ENCODE peak calls at places on chromosomes 2 and 18, in ten cellular contexts. M is A549, F is GM12878, G is transverse colon, J is stomach, R is tibial nerve, X is K562, I is H1, W is sigmoid colon, P is HepG2. O is an unnamed sample.
A peak's percentile ranks its signal among the peaks of the same experiment; 100 is the strongest.

GRCh38 chr18:54284535-54284934 is 15.2 kb downstream of the POLI start:
- DNase-seq in W (no peak), I (no peak), X (no peak), F (no peak), G (no peak), R (no peak), J (no peak), M (no peak), P (no peak), O (no peak)

GRCh38 chr18:56458770-56459450 is 179.5 kb downstream of the TXNL1 start:
- DNase-seq in R (no peak), F (no peak), G (no peak), M (no peak), I (no peak), X (no peak), J (no peak), P (no peak), W (no peak), O (no peak)

GRCh38 chr2:115763601-115764000 is 1321.2 kb downstream of the DPP10 start:
- DNase-seq in G (no peak), M (no peak), P (no peak), I (no peak), X (no peak), R (no peak), J (no peak), F (no peak), W (no peak), O (no peak)

GRCh38 chr2:73984203-73984921 is at the start of gene TET3:
- DNase-seq in R (no peak), I (peak; percentile 70), J (peak; percentile 67), X (peak; percentile 67), G (peak; percentile 68), F (no peak), W (peak; percentile 77), M (peak; percentile 34), P (no peak), O (peak; percentile 73)

GRCh38 chr18:13872932-13873331 is 42.4 kb downstream of the MC2R start:
- DNase-seq in G (no peak), P (no peak), R (no peak), W (no peak), F (no peak), J (no peak), I (no peak), X (no peak), M (no peak), O (no peak)

GRCh38 chr2:237475704-237476107 is 11.3 kb upstream of the MLPH start:
- DNase-seq in F (no peak), W (no peak), J (no peak), X (no peak), M (peak; percentile 76), R (no peak), P (no peak), I (no peak), G (no peak), O (no peak)

GRCh38 chr2:104378853-104379374 is 475.0 kb upstream of the POU3F3 start:
- DNase-seq in J (no peak), M (peak; percentile 26), P (peak; percentile 4), X (peak; percentile 5), F (no peak), I (no peak), R (no peak), W (no peak), G (peak; percentile 12), O (no peak)

GRCh38 chr18:79531926-79532689 is 136.4 kb downstream of the NFATC1 start:
- DNase-seq in W (peak; percentile 61), F (no peak), G (peak; percentile 5), M (no peak), J (no peak), R (no peak), I (no peak), P (no peak), X (no peak), O (no peak)

GRCh38 chr2:107648781-107649413 is 177.8 kb upstream of the RGPD4 start:
- DNase-seq in P (no peak), R (no peak), X (peak; percentile 7), W (no peak), G (no peak), J (no peak), F (no peak), I (no peak), M (no peak), O (no peak)

GRCh38 chr18:62522178-62522509 is 681 bp upstream of the ZCCHC2 start:
- DNase-seq in R (no peak), P (no peak), X (no peak), I (no peak), F (no peak), J (no peak), W (no peak), M (no peak), G (no peak), O (no peak)

GRCh38 chr18:35019929-35020328 is 21.3 kb upstream of the MAPRE2 start:
- DNase-seq in I (no peak), M (no peak), P (no peak), X (no peak), W (no peak), J (no peak), F (no peak), G (no peak), R (no peak), O (no peak)

GRCh38 chr2:9884436-9884835 is 41.2 kb downstream of the TAF1B start:
- DNase-seq in J (no peak), I (no peak), W (no peak), X (no peak), M (no peak), R (no peak), P (no peak), F (no peak), G (no peak), O (peak; percentile 5)

GRCh38 chr2:96907405-96908041 is 37.6 kb upstream of the SEMA4C start:
- DNase-seq in I (peak; percentile 72), W (peak; percentile 97), P (no peak), J (peak; percentile 61), G (peak; percentile 63), R (peak; percentile 78), M (no peak), F (no peak), X (no peak), O (peak; percentile 84)

DNA sequence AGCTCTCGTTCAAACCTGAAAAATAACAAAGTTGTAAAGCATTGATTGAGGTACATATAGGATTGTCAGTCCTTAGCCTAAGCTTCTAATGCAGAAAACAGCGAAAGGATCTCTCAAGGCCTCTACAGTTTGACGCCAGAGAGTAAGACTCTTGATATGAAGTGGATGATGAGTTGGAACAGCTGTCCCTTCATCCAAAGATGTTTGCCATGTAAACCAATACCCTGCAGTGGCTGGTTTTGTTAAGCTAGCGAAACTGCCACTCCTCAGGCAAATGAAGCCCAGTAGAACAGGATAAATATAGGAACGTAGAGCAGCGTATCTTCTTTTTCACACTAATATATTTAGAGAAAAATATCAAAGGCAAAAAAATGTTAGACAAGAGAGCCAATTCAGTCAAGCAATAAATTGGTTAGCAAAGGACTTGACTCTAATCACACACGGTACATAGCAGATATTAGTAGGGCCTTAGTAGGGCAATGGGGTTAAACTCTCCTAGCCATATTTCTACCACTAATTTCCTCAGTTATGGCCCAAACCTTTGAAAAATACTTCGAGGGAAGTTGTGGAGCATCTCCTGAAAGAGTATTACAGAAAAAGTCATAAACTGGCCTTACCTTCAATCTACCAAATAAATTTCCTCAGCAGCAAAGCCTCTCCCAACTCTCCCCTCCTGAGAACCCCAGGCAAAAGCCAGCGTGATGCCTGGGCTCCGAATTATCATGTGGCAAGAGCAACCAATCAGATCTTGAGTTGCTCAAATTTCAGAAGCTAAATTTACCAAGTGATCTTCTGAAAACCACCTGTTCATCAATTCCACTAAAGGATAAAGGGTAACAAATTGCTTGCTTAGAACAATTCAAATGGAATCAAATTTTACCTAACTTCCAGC is at the start of gene NEB:
- DNase-seq in W (no peak), X (no peak), R (no peak), G (no peak), M (no peak), J (no peak), F (no peak), I (no peak), P (no peak), O (no peak)
- TF ChIP-seq EP300 in W (no peak), X (no peak), R (no peak), G (no peak), M (no peak), J (no peak), F (no peak), I (no peak), P (no peak), O (no peak)

DNA sequence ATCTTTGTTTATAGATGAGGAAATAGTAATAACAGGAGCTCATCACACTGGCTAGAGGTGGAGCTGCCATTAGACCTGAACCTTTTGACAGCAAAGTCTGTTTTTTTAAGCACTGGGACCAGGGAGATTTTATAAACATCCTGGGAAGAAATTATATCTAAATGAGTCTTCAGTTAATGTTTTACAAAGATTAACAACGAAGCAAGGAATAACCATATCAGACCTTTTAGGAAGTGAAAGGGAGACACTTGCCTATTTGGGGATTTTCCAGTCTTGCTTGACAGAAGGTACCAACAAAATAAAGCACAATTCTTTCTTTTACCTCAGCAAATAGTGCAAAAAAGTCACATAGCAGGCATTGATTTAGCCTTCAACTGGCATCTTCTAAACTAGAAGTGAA is 777.0 kb downstream of the CPS1 start:
- DNase-seq in P (no peak), I (no peak), W (no peak), X (no peak), J (no peak), F (no peak), R (no peak), G (no peak), M (no peak), O (no peak)
- H3K4me3 ChIP-seq in P (no peak overlapping the region), I (no peak overlapping the region), W (no peak overlapping the region), X (no peak overlapping the region), J (no peak overlapping the region), F (no peak overlapping the region), R (no peak overlapping the region), G (no peak overlapping the region), M (no peak overlapping the region), O (no peak overlapping the region)

GRCh38 chr2:146068051-146068450 is 1548.1 kb upstream of the ZEB2 start:
- DNase-seq in G (no peak), J (no peak), I (no peak), R (no peak), M (no peak), X (no peak), P (no peak), W (no peak), F (no peak), O (no peak)
- TF ChIP-seq EP300 in G (no peak), J (no peak), I (no peak), R (no peak), M (no peak), X (no peak), P (no peak), W (no peak), F (no peak), O (no peak)

DNA sequence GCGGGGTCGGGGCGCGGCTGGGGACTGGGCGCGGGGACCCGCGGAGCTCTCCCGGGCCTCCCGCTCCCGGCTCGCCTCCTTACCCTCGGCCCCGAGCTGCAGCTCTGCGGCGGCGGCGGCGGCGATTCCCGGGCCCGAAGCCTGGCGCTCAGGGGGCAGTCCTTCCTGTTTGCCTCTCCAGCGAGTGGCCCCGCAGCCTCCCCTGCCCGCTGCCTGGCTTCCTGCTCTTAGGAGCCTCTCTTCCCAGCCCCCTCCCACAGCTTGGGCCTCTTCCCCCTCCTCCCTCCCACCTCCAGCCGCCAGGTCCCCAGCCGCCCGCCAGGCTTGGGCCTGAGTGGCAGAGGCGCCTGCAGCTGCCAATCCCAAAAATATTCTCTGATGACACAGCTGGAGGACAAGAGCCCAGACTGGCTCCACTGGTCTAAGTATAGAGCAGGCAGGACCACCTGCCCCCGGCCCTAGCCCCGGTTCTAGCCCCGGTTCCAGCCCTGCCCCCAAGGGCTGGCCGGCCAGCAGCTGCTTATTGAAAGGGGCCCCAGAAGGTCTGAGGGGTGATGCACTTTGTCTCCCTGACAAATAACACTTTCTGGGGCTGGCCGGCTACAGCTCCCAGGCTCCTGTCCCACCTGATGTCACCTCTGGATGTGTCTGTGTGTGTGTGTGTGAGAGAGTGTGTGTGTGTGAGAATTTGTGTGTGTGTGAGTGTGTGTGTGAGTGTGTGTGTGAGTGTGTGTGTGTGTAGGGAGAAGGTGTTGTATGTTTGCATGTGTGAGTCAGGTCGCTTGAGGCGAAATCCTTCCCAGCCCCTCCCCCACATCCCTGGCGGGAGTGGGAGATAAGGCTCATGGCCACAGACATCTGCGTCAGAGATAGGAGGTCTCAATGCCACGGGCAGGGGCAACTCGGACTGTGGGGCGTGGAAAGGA is at the start of gene OBSL1:
- DNase-seq in G (peak; percentile 41), I (peak; percentile 88), R (peak; percentile 23), J (peak; percentile 63), P (peak; percentile 90), F (no peak), W (peak; percentile 83), M (peak; percentile 71), X (peak; percentile 91), O (peak; percentile 71)
- H3K4me3 ChIP-seq in G (peak within 1 kb of the TSS; percentile 53), I (peak within 1 kb of the TSS; percentile 45), R (peak within 1 kb of the TSS; percentile 76), J (peak within 1 kb of the TSS; percentile 71), P (peak within 1 kb of the TSS; percentile 94), F (no peak within 1 kb of the TSS), W (peak within 1 kb of the TSS; percentile 66), M (peak within 1 kb of the TSS; percentile 92), X (peak within 1 kb of the TSS; percentile 47), O (peak within 1 kb of the TSS; percentile 82)

O was measured in upper lobe of left lung.